ENCODE peak calls at places on chromosomes 16 and 17, in five cellular contexts. F is trophoblast cell, Q is mesendoderm, S is IMR-90, C is H9. N is an unnamed sample.

GRCh38 chr17:29612094-29612403 is 10.7 kb downstream of the CORO6 start:
- DNase-seq in S (no peak), Q (no peak), C (no peak), F (peak), N (no peak)

GRCh38 chr17:46274238-46274637 is 20.7 kb upstream of the LRRC37A start:
- DNase-seq in S (no peak), F (no peak), Q (no peak), C (no peak), N (no peak)

GRCh38 chr17:50304781-50305404 is 30.6 kb downstream of the TMEM92 start:
- DNase-seq in Q (no peak), S (peak), F (no peak), C (no peak), N (peak)

GRCh38 chr16:5604770-5605169 is 507.2 kb upstream of the EEF2KMT start:
- DNase-seq in S (no peak), Q (peak), C (no peak), F (no peak), N (peak)

GRCh38 chr17:43363181-43363925 is 35.4 kb upstream of the ARL4D start:
- DNase-seq in F (no peak), C (no peak), S (no peak), Q (no peak), N (no peak)

GRCh38 chr17:2433696-2434095 is 32.8 kb upstream of the MNT start:
- DNase-seq in F (no peak), C (no peak), Q (peak), S (peak), N (no peak)

GRCh38 chr16:16033208-16033717 is 83.8 kb downstream of the ABCC1 start:
- DNase-seq in F (no peak), Q (no peak), C (no peak), S (no peak), N (no peak)

GRCh38 chr17:48374650-48375230 is 55.3 kb downstream of the SKAP1 start:
- DNase-seq in S (no peak), Q (peak), F (peak), C (peak), N (no peak)

GRCh38 chr17:61349350-61349749 is 50.3 kb upstream of the TBX2 start:
- DNase-seq in F (no peak), C (no peak), Q (no peak), S (no peak), N (no peak)

GRCh38 chr16:13915033-13915635 is 4.8 kb upstream of the ERCC4 start:
- DNase-seq in Q (no peak), F (no peak), C (no peak), S (no peak), N (no peak)

GRCh38 chr16:64543401-64543800 is 578.5 kb downstream of the CDH11 start:
- DNase-seq in F (no peak), S (no peak), C (no peak), Q (no peak), N (no peak)

GRCh38 chr16:11836653-11837244 is 14.6 kb downstream of the RSL1D1 start:
- DNase-seq in Q (peak), F (no peak), S (peak), C (no peak), N (no peak)

GRCh38 chr17:42459256-42459982 is 741 bp downstream of the ATP6V0A1 start:
- DNase-seq in S (peak), F (peak), Q (peak), C (peak), N (no peak)

GRCh38 chr16:69848635-69849545 is 86.8 kb downstream of the WWP2 start:
- DNase-seq in Q (no peak), F (no peak), S (peak), C (no peak), N (no peak)

GRCh38 chr17:63701477-63702222 is 1.7 kb upstream of the LIMD2 start:
- DNase-seq in F (no peak), C (no peak), Q (no peak), S (no peak), N (no peak)

GRCh38 chr16:49484454-49484853 is 110.8 kb downstream of the C16orf78 start:
- DNase-seq in Q (peak), C (peak), F (peak), S (no peak), N (peak)

GRCh38 chr16:81516478-81517149 is 72.0 kb downstream of the CMIP start:
- DNase-seq in C (no peak), S (no peak), Q (no peak), F (no peak), N (no peak)

GRCh38 chr16:87556941-87557459 is 45.3 kb upstream of the JPH3 start:
- DNase-seq in C (no peak), F (no peak), S (peak), Q (no peak), N (no peak)

GRCh38 chr16:2755158-2755557 is 2.7 kb downstream of the SRRM2 start:
- DNase-seq in S (no peak), Q (no peak), C (no peak), F (no peak), N (no peak)

GRCh38 chr17:2549392-2550211 is 37.9 kb upstream of the METTL16 start:
- DNase-seq in C (no peak), F (no peak), S (no peak), Q (peak), N (no peak)

GRCh38 chr17:7445011-7445927 is at the start of gene CHRNB1:
- DNase-seq in F (peak), C (peak), S (peak), Q (peak), N (peak)

GRCh38 chr17:45274033-45274432 is 12.1 kb upstream of the SPATA32 start:
- DNase-seq in C (no peak), F (no peak), Q (no peak), S (no peak), N (no peak)

GRCh38 chr17:45063198-45063597 is 2.1 kb downstream of the NMT1 start:
- DNase-seq in S (no peak), F (no peak), C (no peak), Q (no peak), N (no peak)

GRCh38 chr17:16407911-16408588 is 7.3 kb upstream of the TRPV2 start:
- DNase-seq in F (no peak), Q (no peak), C (peak), S (peak), N (no peak)

GRCh38 chr16:89873109-89873821 is at the start of gene TCF25:
- DNase-seq in S (peak), Q (peak), F (peak), C (peak), N (peak)
- H3K23ac ChIP-seq in S (peak), Q (peak), F (no peak), C (no peak), N (peak)

GRCh38 chr17:81169870-81170309 is 3.9 kb upstream of the AATK start:
- DNase-seq in S (no peak), F (no peak), C (no peak), Q (no peak), N (no peak)
- H3K23ac ChIP-seq in S (no peak), F (peak), C (no peak), Q (no peak), N (no peak)

DNA sequence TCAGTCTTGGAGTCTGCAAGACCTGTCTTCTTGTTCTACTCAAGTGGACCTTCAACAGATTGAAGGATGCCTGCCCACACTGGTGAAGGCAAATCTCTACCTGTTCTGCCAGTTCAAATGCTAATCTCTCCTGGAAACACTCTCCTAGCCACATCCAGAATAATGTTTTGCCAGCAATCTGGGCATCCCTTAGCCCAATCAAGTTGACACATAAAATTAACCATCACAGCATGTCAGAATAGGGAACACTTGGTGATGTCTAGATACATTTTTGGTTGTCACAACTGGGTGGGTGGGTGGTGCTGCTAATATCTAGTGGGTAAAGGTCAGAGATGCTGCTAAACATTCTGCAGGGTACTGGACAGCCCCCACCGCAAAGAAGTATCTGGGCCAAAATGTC is 744.9 kb upstream of the SOX9 start:
- DNase-seq in S (no peak), F (no peak), C (no peak), Q (no peak), N (no peak)
- H3K23ac ChIP-seq in S (no peak), F (no peak), C (no peak), Q (no peak), N (no peak)

GRCh38 chr17:31739300-31739699 is 119.7 kb downstream of the COPRS start:
- DNase-seq in S (peak), F (no peak), Q (no peak), C (no peak), N (no peak)
- H3K23ac ChIP-seq in S (peak), F (no peak), Q (no peak), C (no peak), N (no peak)

GRCh38 chr17:5194346-5194745 is 2.7 kb upstream of the ZNF594 start:
- DNase-seq in S (no peak), F (no peak), Q (no peak), C (no peak), N (no peak)

GRCh38 chr17:5191541-5192417 is at the start of gene ZNF594:
- DNase-seq in S (peak), C (peak), F (peak), Q (peak), N (peak)
- H3K23ac ChIP-seq in S (peak), C (no peak), F (no peak), Q (no peak), N (peak)

DNA sequence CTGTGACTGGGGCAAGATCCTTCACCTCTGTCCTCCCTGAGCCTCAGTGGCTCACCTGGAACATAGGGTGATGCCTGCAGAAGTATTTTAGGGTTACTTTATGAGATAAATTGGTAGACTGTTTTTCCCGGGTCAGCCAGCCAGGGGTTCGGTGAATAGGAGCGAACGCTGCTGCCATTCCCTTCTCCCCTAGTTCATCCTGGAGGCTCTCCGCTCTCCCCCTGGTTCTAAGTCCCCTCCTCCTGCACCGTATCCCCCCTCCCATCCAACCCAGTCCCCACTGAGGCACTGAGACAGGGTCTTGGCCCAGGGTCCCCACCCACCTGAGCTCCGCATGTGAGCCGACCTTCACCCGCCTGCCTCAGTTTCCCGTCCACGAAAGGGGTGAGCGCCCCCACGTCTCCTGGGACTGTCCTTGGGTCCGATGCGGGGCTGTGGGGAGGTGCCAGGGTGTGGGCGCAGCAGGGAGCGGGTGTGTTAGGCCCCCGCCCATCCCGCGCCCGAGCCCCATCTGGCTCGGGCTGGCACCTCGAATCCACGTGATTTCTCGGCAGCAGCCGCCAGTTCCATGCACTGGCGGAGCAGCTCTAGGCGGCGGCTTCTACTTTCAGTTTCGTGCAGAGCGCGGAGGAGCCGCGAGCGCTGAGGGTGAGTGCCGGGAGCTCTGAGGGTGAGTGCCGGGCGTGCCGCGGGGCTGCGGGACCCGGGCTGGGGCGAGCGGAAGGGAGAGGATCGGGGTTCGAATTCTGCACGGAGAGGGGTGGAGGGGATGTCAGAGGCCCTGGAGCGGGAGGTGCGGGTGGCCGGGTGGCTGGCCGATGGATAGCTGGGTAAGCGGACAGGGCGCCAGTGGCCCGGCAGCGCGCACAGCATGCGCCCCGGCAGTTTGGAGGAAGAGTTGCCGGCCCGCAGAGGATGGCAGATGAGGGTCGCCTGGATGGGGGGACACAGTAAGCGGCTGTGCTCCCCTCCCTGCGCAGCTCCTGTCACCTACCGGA is at the start of gene NLRC5:
- DNase-seq in S (peak), F (peak), Q (peak), C (peak), N (peak)
- H3K23ac ChIP-seq in S (peak), F (no peak), Q (no peak), C (no peak), N (peak)

GRCh38 chr17:76537288-76537577 is 276 bp downstream of the CYGB start:
- DNase-seq in F (no peak), C (peak), S (peak), Q (peak), N (no peak)

GRCh38 chr17:76535788-76536510 is 1.6 kb downstream of the CYGB start:
- DNase-seq in Q (no peak), F (no peak), S (no peak), C (no peak), N (no peak)

GRCh38 chr17:76537578-76538280 is at the start of gene CYGB:
- DNase-seq in F (no peak), C (no peak), S (no peak), Q (peak), N (no peak)

GRCh38 chr17:76534831-76535732 is 2.4 kb downstream of the CYGB start:
- DNase-seq in C (no peak), F (peak), Q (peak), S (no peak), N (no peak)

GRCh38 chr17:76536511-76537287 is 810 bp downstream of the CYGB start:
- DNase-seq in F (no peak), C (no peak), S (no peak), Q (no peak), N (no peak)
- H3K23ac ChIP-seq in F (no peak), C (no peak), S (peak), Q (no peak), N (no peak)

DNA sequence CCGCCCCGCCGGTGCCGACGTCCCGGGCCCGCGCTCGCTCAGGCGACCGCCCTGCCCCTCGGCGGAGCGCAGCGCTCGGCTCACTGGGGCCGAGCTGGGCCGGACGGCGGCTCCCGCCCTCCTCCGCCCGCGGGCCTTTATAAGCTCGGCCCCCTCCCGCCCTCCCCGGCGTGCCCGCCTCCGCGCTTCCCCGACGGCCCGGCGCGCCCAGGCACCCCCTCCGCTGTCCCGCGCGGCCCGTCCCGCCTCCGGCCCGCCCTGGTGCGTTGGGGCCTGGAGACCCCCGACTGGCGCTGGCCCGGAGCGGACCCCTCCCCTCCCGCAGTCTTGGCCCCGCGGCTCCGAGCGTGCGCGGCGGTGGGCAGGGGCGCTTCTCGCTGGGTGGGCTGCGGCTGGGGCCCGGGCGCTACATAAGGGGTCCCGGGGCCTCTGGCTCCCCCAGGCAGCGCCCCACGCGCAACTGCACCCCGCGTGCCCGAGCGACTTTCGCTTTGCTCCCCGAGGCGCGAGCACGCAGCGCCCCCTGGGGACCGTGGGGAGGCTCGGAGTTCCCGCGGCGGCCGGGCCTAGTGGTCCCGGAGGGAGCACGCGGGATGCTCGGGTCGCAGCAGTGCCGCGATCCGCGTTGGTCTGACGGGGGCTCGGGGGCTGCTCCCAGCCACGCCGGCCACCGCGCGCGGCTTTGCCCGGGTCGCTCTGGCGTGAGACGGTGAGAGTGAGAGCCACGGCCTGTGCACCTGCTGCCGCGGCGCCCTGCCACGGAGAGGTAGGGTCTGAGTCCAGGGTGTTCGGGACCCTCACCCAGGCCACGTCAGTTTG is at the start of gene PIEZO1:
- DNase-seq in C (no peak), F (no peak), Q (peak), S (peak), N (no peak)
- H3K23ac ChIP-seq in C (no peak), F (no peak), Q (no peak), S (peak), N (peak)

N was measured in neuronal stem cell.